ENCODE peak calls at places on chromosomes 7 and 10, in seven cellular contexts. One of them, this sample, is unnamed.

GRCh38 chr7:121054925-121055324 is 66.4 kb downstream of the CPED1 start:
- DNase-seq in left lung: no peak
- DNase-seq in Peyer's patch: no peak
- DNase-seq in testis: no peak
- DNase-seq in pancreas: no peak
- DNase-seq in endodermal cell: no peak
- DNase-seq in body of pancreas: no peak
- DNase-seq in this sample: no peak

GRCh38 chr10:28429573-28430216 is 103.2 kb upstream of the WAC start:
- DNase-seq in endodermal cell: no peak
- DNase-seq in left lung: no peak
- DNase-seq in body of pancreas: no peak
- DNase-seq in testis: peak; percentile 54
- DNase-seq in Peyer's patch: no peak
- DNase-seq in pancreas: no peak
- DNase-seq in this sample: no peak

GRCh38 chr7:6607651-6608051 is 7.8 kb upstream of the ZNF853 start:
- DNase-seq in left lung: peak; percentile 77
- DNase-seq in testis: no peak
- DNase-seq in body of pancreas: no peak
- DNase-seq in endodermal cell: no peak
- DNase-seq in pancreas: no peak
- DNase-seq in Peyer's patch: no peak
- DNase-seq in this sample: no peak

GRCh38 chr7:33821970-33822369 is 83.4 kb upstream of the BMPER start:
- DNase-seq in pancreas: no peak
- DNase-seq in left lung: no peak
- DNase-seq in endodermal cell: no peak
- DNase-seq in Peyer's patch: no peak
- DNase-seq in body of pancreas: no peak
- DNase-seq in testis: no peak
- DNase-seq in this sample: no peak

GRCh38 chr7:18577096-18577771 is 81.7 kb downstream of the HDAC9 start:
- DNase-seq in pancreas: no peak
- DNase-seq in body of pancreas: no peak
- DNase-seq in Peyer's patch: no peak
- DNase-seq in testis: no peak
- DNase-seq in endodermal cell: no peak
- DNase-seq in left lung: no peak
- DNase-seq in this sample: no peak

GRCh38 chr10:101260764-101261341 is 31.6 kb upstream of the LBX1 start:
- DNase-seq in body of pancreas: no peak
- DNase-seq in left lung: no peak
- DNase-seq in Peyer's patch: no peak
- DNase-seq in pancreas: no peak
- DNase-seq in testis: no peak
- DNase-seq in endodermal cell: peak; percentile 89
- DNase-seq in this sample: no peak

GRCh38 chr10:19828278-19829049 is 12.2 kb downstream of the PLXDC2 start:
- DNase-seq in endodermal cell: peak; percentile 59
- DNase-seq in Peyer's patch: no peak
- DNase-seq in testis: no peak
- DNase-seq in pancreas: no peak
- DNase-seq in body of pancreas: no peak
- DNase-seq in left lung: no peak
- DNase-seq in this sample: no peak

GRCh38 chr10:43931308-43931930 is 282.7 kb upstream of the ZNF32 start:
- DNase-seq in body of pancreas: no peak
- DNase-seq in Peyer's patch: no peak
- DNase-seq in testis: no peak
- DNase-seq in pancreas: no peak
- DNase-seq in endodermal cell: peak; percentile 17
- DNase-seq in left lung: no peak
- DNase-seq in this sample: no peak

GRCh38 chr7:21352540-21353387 is 75.1 kb upstream of the SP4 start:
- DNase-seq in endodermal cell: no peak
- DNase-seq in Peyer's patch: no peak
- DNase-seq in pancreas: no peak
- DNase-seq in testis: no peak
- DNase-seq in left lung: no peak
- DNase-seq in body of pancreas: no peak
- DNase-seq in this sample: no peak

GRCh38 chr7:42843209-42843800 is 68.6 kb downstream of the C7orf25 start:
- DNase-seq in pancreas: no peak
- DNase-seq in Peyer's patch: peak; percentile 48
- DNase-seq in testis: peak; percentile 61
- DNase-seq in endodermal cell: peak; percentile 82
- DNase-seq in body of pancreas: peak; percentile 31
- DNase-seq in left lung: no peak
- DNase-seq in this sample: peak; percentile 23

GRCh38 chr7:33645096-33645495 is 260.2 kb upstream of the BMPER start:
- DNase-seq in Peyer's patch: no peak
- DNase-seq in testis: no peak
- DNase-seq in pancreas: no peak
- DNase-seq in endodermal cell: no peak
- DNase-seq in body of pancreas: no peak
- DNase-seq in left lung: no peak
- DNase-seq in this sample: no peak

GRCh38 chr7:24406053-24406561 is 122.1 kb downstream of the NPY start:
- DNase-seq in endodermal cell: peak; percentile 57
- DNase-seq in Peyer's patch: no peak
- DNase-seq in left lung: no peak
- DNase-seq in body of pancreas: no peak
- DNase-seq in pancreas: no peak
- DNase-seq in testis: no peak
- DNase-seq in this sample: no peak

GRCh38 chr7:2626498-2627117 is 5.2 kb upstream of the TTYH3 start:
- DNase-seq in left lung: no peak
- DNase-seq in testis: peak; percentile 69
- DNase-seq in endodermal cell: no peak
- DNase-seq in pancreas: no peak
- DNase-seq in body of pancreas: no peak
- DNase-seq in Peyer's patch: no peak
- DNase-seq in this sample: no peak

GRCh38 chr7:2622869-2623697 is 8.7 kb upstream of the TTYH3 start:
- DNase-seq in pancreas: no peak
- DNase-seq in testis: no peak
- DNase-seq in endodermal cell: no peak
- DNase-seq in Peyer's patch: peak; percentile 88
- DNase-seq in left lung: peak; percentile 82
- DNase-seq in body of pancreas: no peak
- DNase-seq in this sample: peak; percentile 60

GRCh38 chr7:2623698-2624014 is 8.1 kb upstream of the TTYH3 start:
- DNase-seq in endodermal cell: no peak
- DNase-seq in body of pancreas: no peak
- DNase-seq in pancreas: no peak
- DNase-seq in testis: no peak
- DNase-seq in left lung: no peak
- DNase-seq in Peyer's patch: no peak
- DNase-seq in this sample: no peak

GRCh38 chr7:2621948-2622640 is 9.7 kb upstream of the TTYH3 start:
- DNase-seq in testis: no peak
- DNase-seq in endodermal cell: peak; percentile 91
- DNase-seq in body of pancreas: no peak
- DNase-seq in left lung: no peak
- DNase-seq in Peyer's patch: no peak
- DNase-seq in pancreas: no peak
- DNase-seq in this sample: peak; percentile 60

DNA sequence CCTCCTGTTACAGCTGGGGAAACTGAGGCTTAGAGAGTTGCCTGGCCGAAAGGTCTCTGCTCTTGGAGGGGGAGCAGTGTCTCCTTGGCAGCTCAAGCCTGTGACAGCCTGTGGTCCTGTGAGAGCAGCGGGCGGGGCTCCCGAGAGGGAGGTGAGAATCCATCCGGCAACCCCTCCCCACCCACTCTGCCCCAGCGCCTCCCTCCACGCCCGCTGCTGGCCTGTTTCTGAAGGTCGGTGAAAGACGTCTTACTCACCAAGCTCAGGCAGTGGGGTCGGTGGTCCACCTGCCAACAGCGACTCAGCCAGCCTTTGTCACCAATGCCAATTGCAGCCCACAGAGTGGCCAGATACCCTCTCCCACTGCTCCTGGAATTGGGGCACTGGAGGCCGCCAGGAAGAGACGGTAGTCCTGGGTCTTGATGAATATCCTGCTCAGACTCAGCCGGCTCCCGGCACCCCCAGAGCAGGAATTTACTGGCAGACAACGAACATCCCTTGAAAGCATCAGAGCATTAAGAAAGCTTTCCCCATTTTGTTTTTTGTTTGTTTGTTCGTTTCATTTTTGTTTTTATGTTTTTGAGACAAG is 7.4 kb upstream of the TTYH3 start:
- DNase-seq in body of pancreas: no peak
- DNase-seq in endodermal cell: no peak
- DNase-seq in pancreas: no peak
- DNase-seq in left lung: peak; percentile 66
- DNase-seq in testis: no peak
- DNase-seq in Peyer's patch: no peak
- DNase-seq in this sample: peak; percentile 16
- H3K4me1 ChIP-seq in body of pancreas: peaks cover 21% of the 10 kb centered on the region
- H3K4me1 ChIP-seq in endodermal cell: peaks cover 6% of the 10 kb centered on the region
- H3K4me1 ChIP-seq in pancreas: no peaks in the 10 kb centered on the region
- H3K4me1 ChIP-seq in left lung: peaks cover 12% of the 10 kb centered on the region
- H3K4me1 ChIP-seq in testis: peaks cover 22% of the 10 kb centered on the region
- H3K4me1 ChIP-seq in Peyer's patch: peaks cover 52% of the 10 kb centered on the region
- H3K4me1 ChIP-seq in this sample: peaks cover 25% of the 10 kb centered on the region

DNA sequence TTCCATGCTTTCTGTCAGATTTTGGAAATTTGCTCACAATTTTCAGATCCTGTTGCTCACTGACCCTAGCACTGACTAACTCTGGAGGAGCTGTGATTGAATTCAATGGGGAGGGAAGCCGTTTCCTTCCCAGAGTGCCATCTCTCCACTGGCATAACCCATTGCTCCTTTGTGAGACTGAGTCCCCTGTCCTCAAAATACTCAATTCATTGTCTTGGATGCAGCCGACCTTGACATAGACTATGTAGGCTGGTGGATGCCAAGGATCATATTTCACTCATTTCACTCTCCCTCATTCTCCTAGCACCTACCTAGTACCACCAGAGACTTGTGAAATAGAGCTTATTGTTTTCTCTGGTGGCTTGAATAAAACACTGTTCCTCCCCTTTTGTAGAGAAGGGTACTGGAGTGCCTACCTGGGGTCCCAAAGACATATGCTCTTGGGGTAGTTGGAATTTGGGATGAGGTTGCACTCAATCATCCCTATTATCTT is 511.3 kb upstream of the ZMIZ1 start:
- DNase-seq in Peyer's patch: no peak
- DNase-seq in body of pancreas: no peak
- DNase-seq in left lung: no peak
- DNase-seq in pancreas: no peak
- DNase-seq in testis: no peak
- DNase-seq in endodermal cell: no peak
- DNase-seq in this sample: no peak
- H3K27ac ChIP-seq in Peyer's patch: no peak overlapping the region
- H3K27ac ChIP-seq in body of pancreas: no peak overlapping the region
- H3K27ac ChIP-seq in left lung: no peak overlapping the region
- H3K27ac ChIP-seq in pancreas: no peak overlapping the region
- H3K27ac ChIP-seq in testis: no peak overlapping the region
- H3K27ac ChIP-seq in endodermal cell: no peak overlapping the region
- H3K27ac ChIP-seq in this sample: no peak overlapping the region

GRCh38 chr10:77634939-77635338 is 2.7 kb downstream of the KCNMA1 start:
- DNase-seq in testis: no peak
- DNase-seq in left lung: no peak
- DNase-seq in pancreas: no peak
- DNase-seq in Peyer's patch: no peak
- DNase-seq in body of pancreas: no peak
- DNase-seq in endodermal cell: no peak
- DNase-seq in this sample: no peak

GRCh38 chr10:77636967-77637473 is 588 bp downstream of the KCNMA1 start:
- DNase-seq in left lung: peak; percentile 77
- DNase-seq in testis: no peak
- DNase-seq in body of pancreas: no peak
- DNase-seq in endodermal cell: peak; percentile 69
- DNase-seq in pancreas: no peak
- DNase-seq in Peyer's patch: no peak
- DNase-seq in this sample: no peak

GRCh38 chr10:77637474-77637985 is at the start of gene KCNMA1:
- DNase-seq in Peyer's patch: no peak
- DNase-seq in endodermal cell: peak; percentile 78
- DNase-seq in left lung: peak; percentile 77
- DNase-seq in testis: no peak
- DNase-seq in body of pancreas: peak; percentile 34
- DNase-seq in pancreas: peak; percentile 23
- DNase-seq in this sample: no peak

GRCh38 chr10:77635402-77636227 is 2.0 kb downstream of the KCNMA1 start:
- DNase-seq in pancreas: no peak
- DNase-seq in testis: no peak
- DNase-seq in left lung: no peak
- DNase-seq in body of pancreas: no peak
- DNase-seq in endodermal cell: peak; percentile 57
- DNase-seq in Peyer's patch: no peak
- DNase-seq in this sample: peak; percentile 10

DNA sequence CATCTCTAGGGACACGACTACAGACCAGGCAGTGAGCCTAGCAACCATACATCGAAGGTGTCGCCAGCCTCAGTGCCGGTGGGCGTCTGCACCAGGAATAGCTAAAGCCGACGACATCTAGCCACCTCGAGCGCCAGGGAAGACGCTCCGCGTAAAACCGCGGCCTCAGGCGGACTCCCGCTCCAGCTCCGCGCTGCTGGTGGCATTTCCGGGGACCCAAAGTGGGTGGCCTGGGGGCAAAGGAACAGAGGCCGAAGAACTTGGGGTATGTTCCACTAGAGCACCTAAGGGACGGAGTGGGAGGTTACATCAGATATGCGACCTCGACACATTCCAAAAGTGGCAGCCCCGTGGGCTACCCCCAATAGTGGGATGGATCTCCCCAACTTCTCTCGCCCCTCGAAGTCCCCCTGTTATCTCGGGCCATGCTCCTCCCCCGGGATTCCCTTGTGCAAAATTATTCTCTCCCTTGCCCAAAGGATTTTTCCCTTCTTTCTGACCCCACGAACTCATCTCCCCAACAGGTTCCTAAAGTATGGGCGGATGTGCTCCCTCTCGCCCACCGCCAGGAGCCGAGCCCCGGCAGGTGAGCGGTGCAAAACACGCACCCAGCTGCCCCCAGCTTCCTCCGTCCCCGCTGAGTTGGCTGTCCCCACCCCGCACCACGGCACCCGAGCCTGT is 1.2 kb downstream of the KCNMA1 start:
- DNase-seq in Peyer's patch: no peak
- DNase-seq in pancreas: no peak
- DNase-seq in left lung: peak; percentile 78
- DNase-seq in testis: no peak
- DNase-seq in body of pancreas: no peak
- DNase-seq in endodermal cell: peak; percentile 69
- DNase-seq in this sample: no peak
- TF ChIP-seq CTCF in Peyer's patch: no peak
- TF ChIP-seq CTCF in pancreas: no peak
- TF ChIP-seq CTCF in left lung: no peak
- TF ChIP-seq CTCF in testis: no peak
- TF ChIP-seq CTCF in body of pancreas: no peak
- TF ChIP-seq CTCF in endodermal cell: peak; percentile 52
- TF ChIP-seq CTCF in this sample: no peak

GRCh38 chr7:50336909-50337703 is 32.6 kb downstream of the IKZF1 start:
- DNase-seq in pancreas: no peak
- DNase-seq in Peyer's patch: no peak
- DNase-seq in left lung: no peak
- DNase-seq in testis: no peak
- DNase-seq in body of pancreas: no peak
- DNase-seq in endodermal cell: peak; percentile 20
- DNase-seq in this sample: no peak
- H3K4me1 ChIP-seq in pancreas: no peaks in the 10 kb centered on the region
- H3K4me1 ChIP-seq in Peyer's patch: no peaks in the 10 kb centered on the region
- H3K4me1 ChIP-seq in left lung: no peaks in the 10 kb centered on the region
- H3K4me1 ChIP-seq in testis: no peaks in the 10 kb centered on the region
- H3K4me1 ChIP-seq in body of pancreas: no peaks in the 10 kb centered on the region
- H3K4me1 ChIP-seq in endodermal cell: no peaks in the 10 kb centered on the region
- H3K4me1 ChIP-seq in this sample: no peaks in the 10 kb centered on the region

GRCh38 chr10:70481831-70482530 is 3.4 kb downstream of the PALD1 start:
- DNase-seq in left lung: peak; percentile 47
- DNase-seq in pancreas: no peak
- DNase-seq in Peyer's patch: no peak
- DNase-seq in testis: peak; percentile 70
- DNase-seq in body of pancreas: peak; percentile 43
- DNase-seq in endodermal cell: no peak
- DNase-seq in this sample: peak; percentile 33
- H3K27ac ChIP-seq in left lung: peak overlapping the region; percentile 0
- H3K27ac ChIP-seq in pancreas: peak overlapping the region; percentile 85
- H3K27ac ChIP-seq in Peyer's patch: peak overlapping the region; percentile 42
- H3K27ac ChIP-seq in testis: no peak overlapping the region
- H3K27ac ChIP-seq in body of pancreas: no peak overlapping the region
- H3K27ac ChIP-seq in endodermal cell: no peak overlapping the region
- H3K27ac ChIP-seq in this sample: no peak overlapping the region